ENCODE peak calls at places on chromosomes 11 and 22, in nine cellular contexts. S, M, W, Y, D, U, P, I and C are unnamed samples.

GRCh38 chr11:116072133-116072532 is 567.9 kb upstream of the CADM1 start:
- DNase-seq in S (no peak), M (no peak), W (no peak), Y (no peak), D (no peak), U (no peak), P (no peak), I (no peak), C (no peak)

GRCh38 chr22:44582016-44582415 is 84.0 kb upstream of the RTL6 start:
- DNase-seq in S (no peak), M (no peak), W (no peak), Y (peak; percentile 10), D (peak; percentile 25), U (no peak), P (no peak), I (no peak), C (no peak)

GRCh38 chr11:62124186-62125113 is 639 bp downstream of the INCENP start:
- DNase-seq in S (peak; percentile 31), M (peak; percentile 79), W (peak; percentile 28), Y (no peak), D (no peak), U (peak; percentile 33), P (peak; percentile 56), I (no peak), C (no peak)

GRCh38 chr11:101436511-101437142 is 147.2 kb downstream of the TRPC6 start:
- DNase-seq in S (peak; percentile 47), M (peak; percentile 70), W (peak; percentile 17), Y (peak; percentile 67), D (peak; percentile 80), U (peak; percentile 45), P (peak; percentile 59), I (no peak), C (no peak)

GRCh38 chr22:27873476-27873875 is 45.6 kb downstream of the PITPNB start:
- DNase-seq in S (no peak), M (no peak), W (peak; percentile 65), Y (peak; percentile 52), D (no peak), U (no peak), P (no peak), I (no peak), C (no peak)

GRCh38 chr11:108743851-108744250 is 79.0 kb downstream of the DDX10 start:
- DNase-seq in S (no peak), M (no peak), W (no peak), Y (no peak), D (no peak), U (no peak), P (peak; percentile 37), I (no peak), C (no peak)

GRCh38 chr11:9982796-9983579 is 311.0 kb downstream of the SBF2 start:
- DNase-seq in S (peak; percentile 53), M (peak; percentile 68), W (no peak), Y (no peak), D (peak; percentile 90), U (peak; percentile 80), P (peak; percentile 51), I (no peak), C (no peak)

GRCh38 chr22:20422965-20423635 is 14.5 kb downstream of the SCARF2 start:
- DNase-seq in S (no peak), M (no peak), W (peak; percentile 72), Y (no peak), D (no peak), U (no peak), P (no peak), I (no peak), C (no peak)

GRCh38 chr11:7575841-7576451 is 62.1 kb downstream of the PPFIBP2 start:
- DNase-seq in S (no peak), M (peak; percentile 61), W (no peak), Y (no peak), D (peak; percentile 79), U (no peak), P (no peak), I (no peak), C (no peak)

GRCh38 chr11:85889676-85890579 is 34.7 kb downstream of the CCDC83 start:
- DNase-seq in S (peak; percentile 81), M (peak; percentile 89), W (no peak), Y (no peak), D (peak; percentile 73), U (peak; percentile 72), P (peak; percentile 61), I (no peak), C (peak; percentile 32)

GRCh38 chr11:123299721-123300120 is 104.7 kb upstream of the CLMP start:
- DNase-seq in S (no peak), M (no peak), W (no peak), Y (no peak), D (no peak), U (no peak), P (no peak), I (no peak), C (no peak)

GRCh38 chr11:123303924-123304323 is 108.9 kb upstream of the CLMP start:
- DNase-seq in S (no peak), M (no peak), W (no peak), Y (no peak), D (no peak), U (no peak), P (no peak), I (no peak), C (no peak)

GRCh38 chr11:123300874-123301695 is 106.0 kb upstream of the CLMP start:
- DNase-seq in S (peak; percentile 50), M (peak; percentile 73), W (no peak), Y (no peak), D (no peak), U (no peak), P (peak; percentile 83), I (no peak), C (peak; percentile 28)

GRCh38 chr11:123302751-123303195 is 107.7 kb upstream of the CLMP start:
- DNase-seq in S (peak; percentile 44), M (peak; percentile 27), W (no peak), Y (no peak), D (no peak), U (peak; percentile 51), P (peak; percentile 59), I (no peak), C (peak; percentile 46)

GRCh38 chr11:123301696-123302400 is 106.8 kb upstream of the CLMP start:
- DNase-seq in S (peak; percentile 18), M (peak; percentile 51), W (peak; percentile 39), Y (peak; percentile 46), D (peak; percentile 62), U (no peak), P (peak; percentile 14), I (peak; percentile 18), C (no peak)
- H3K4me3 ChIP-seq in S (peak overlapping the region; percentile 34), M (peak overlapping the region; percentile 31), W (peak overlapping the region; percentile 33), Y (peak overlapping the region; percentile 25), D (peak overlapping the region; percentile 9), U (peak overlapping the region; percentile 52), P (no peak overlapping the region), I (no peak overlapping the region), C (peak overlapping the region; percentile 27)

DNA sequence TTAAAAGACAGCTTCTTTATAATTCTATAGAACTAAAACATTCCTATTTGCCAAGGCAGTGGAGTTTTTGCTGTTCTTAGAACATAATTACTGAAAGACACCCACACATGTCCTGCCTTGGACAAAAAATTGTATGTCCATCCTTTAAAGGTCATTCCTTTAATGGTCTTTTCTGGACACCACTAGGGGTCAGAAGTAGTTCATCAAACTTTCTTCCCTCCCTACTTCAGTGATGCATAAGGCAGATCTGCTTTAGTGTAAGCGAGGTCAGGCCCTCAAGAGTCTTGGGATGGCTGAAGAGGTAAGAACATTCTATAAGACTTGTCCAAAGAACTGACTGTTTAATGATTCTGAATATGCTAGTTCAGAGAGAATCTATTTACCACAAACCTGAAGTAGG is 4.3 kb upstream of the OR51V1 start:
- DNase-seq in S (peak; percentile 74), M (peak; percentile 69), W (no peak), Y (no peak), D (peak; percentile 42), U (peak; percentile 69), P (peak; percentile 81), I (no peak), C (peak; percentile 24)
- TF ChIP-seq CTCF in S (peak; percentile 63), M (peak; percentile 56), W (peak; percentile 47), Y (no peak), D (peak; percentile 73), U (peak; percentile 62), P (peak; percentile 70), I (no peak), C (peak; percentile 67)

GRCh38 chr22:37244114-37244921 is at the start of gene RAC2:
- DNase-seq in S (peak; percentile 55), M (peak; percentile 80), W (peak; percentile 42), Y (no peak), D (peak; percentile 18), U (peak; percentile 36), P (peak; percentile 55), I (peak; percentile 55), C (no peak)
- H3K4me3 ChIP-seq in S (peak within 1 kb of the TSS; percentile 39), M (peak within 1 kb of the TSS; percentile 40), W (peak within 1 kb of the TSS; percentile 24), Y (no peak within 1 kb of the TSS), D (no peak within 1 kb of the TSS), U (peak within 1 kb of the TSS; percentile 59), P (peak within 1 kb of the TSS; percentile 55), I (peak within 1 kb of the TSS; percentile 4), C (peak within 1 kb of the TSS; percentile 41)

DNA sequence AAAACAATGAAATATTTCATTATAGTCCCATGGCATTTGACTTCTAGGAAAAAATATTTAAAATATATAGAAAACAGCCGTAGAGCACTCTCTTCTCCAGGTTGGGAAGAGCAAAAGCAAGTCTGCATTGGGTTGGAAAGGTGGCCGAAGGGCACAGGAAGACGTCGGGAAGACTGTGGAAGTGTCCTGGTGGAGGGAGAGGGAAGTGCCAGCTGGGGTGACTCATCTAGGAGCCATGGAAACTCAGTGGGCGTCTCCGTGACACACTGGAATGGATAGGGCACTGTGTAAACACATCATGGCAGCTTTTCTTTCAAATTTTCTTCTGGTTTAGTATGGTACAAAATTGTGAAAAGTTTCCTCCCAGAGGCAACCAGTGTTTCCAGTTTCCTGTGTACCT is 12.7 kb downstream of the GTPBP1 start:
- DNase-seq in S (peak; percentile 65), M (peak; percentile 91), W (no peak), Y (peak; percentile 53), D (peak; percentile 40), U (peak; percentile 72), P (peak; percentile 85), I (peak; percentile 65), C (no peak)
- TF ChIP-seq CTCF in S (peak; percentile 69), M (peak; percentile 88), W (peak; percentile 43), Y (peak; percentile 38), D (peak; percentile 43), U (peak; percentile 81), P (peak; percentile 69), I (peak; percentile 33), C (peak; percentile 71)

GRCh38 chr11:19245351-19245750 is 4.6 kb upstream of the E2F8 start:
- DNase-seq in S (no peak), M (no peak), W (no peak), Y (no peak), D (peak; percentile 62), U (no peak), P (no peak), I (no peak), C (no peak)

GRCh38 chr11:19244084-19244483 is 3.3 kb upstream of the E2F8 start:
- DNase-seq in S (no peak), M (peak; percentile 95), W (no peak), Y (no peak), D (peak; percentile 68), U (no peak), P (peak; percentile 53), I (peak; percentile 59), C (no peak)

GRCh38 chr11:19243601-19244000 is 2.9 kb upstream of the E2F8 start:
- DNase-seq in S (no peak), M (peak; percentile 45), W (no peak), Y (no peak), D (no peak), U (no peak), P (no peak), I (no peak), C (no peak)

GRCh38 chr11:19243143-19243542 is 2.4 kb upstream of the E2F8 start:
- DNase-seq in S (no peak), M (peak; percentile 27), W (no peak), Y (no peak), D (no peak), U (no peak), P (no peak), I (no peak), C (no peak)

GRCh38 chr11:19244621-19245020 is 3.9 kb upstream of the E2F8 start:
- DNase-seq in S (no peak), M (peak; percentile 97), W (no peak), Y (no peak), D (no peak), U (no peak), P (no peak), I (no peak), C (no peak)
- H3K4me3 ChIP-seq in S (no peak overlapping the region), M (peak overlapping the region; percentile 44), W (no peak overlapping the region), Y (no peak overlapping the region), D (no peak overlapping the region), U (no peak overlapping the region), P (no peak overlapping the region), I (no peak overlapping the region), C (no peak overlapping the region)